ENCODE peak calls at places on chromosomes 3 and 15, in seven cellular contexts. N, L, J, W, C, Q and H are unnamed samples.

GRCh38 chr3:139477710-139478640 is 1.7 kb upstream of the RBP2 start:
- DNase-seq in N (no peak), L (no peak), J (no peak), W (peak), C (no peak), Q (no peak), H (no peak)

GRCh38 chr3:68984011-68984410 is 29.5 kb downstream of the EOGT start:
- DNase-seq in N (no peak), L (no peak), J (no peak), W (no peak), C (no peak), Q (no peak), H (no peak)

GRCh38 chr15:97504031-97504430 is 456.5 kb upstream of the ARRDC4 start:
- DNase-seq in N (no peak), L (peak), J (no peak), W (no peak), C (no peak), Q (no peak), H (no peak)

GRCh38 chr15:92035961-92036360 is 182.5 kb downstream of the SLCO3A1 start:
- DNase-seq in N (no peak), L (no peak), J (no peak), W (no peak), C (no peak), Q (no peak), H (no peak)

GRCh38 chr3:45688194-45688881 is 858 bp upstream of the SACM1L start:
- DNase-seq in N (peak), L (no peak), J (peak), W (peak), C (no peak), Q (no peak), H (peak)

GRCh38 chr15:63708141-63708772 is 111.1 kb downstream of the FBXL22 start:
- DNase-seq in N (no peak), L (peak), J (no peak), W (no peak), C (no peak), Q (no peak), H (no peak)

GRCh38 chr3:12743583-12743982 is 15.5 kb downstream of the TMEM40 start:
- DNase-seq in N (no peak), L (no peak), J (no peak), W (no peak), C (no peak), Q (no peak), H (no peak)

GRCh38 chr3:105868450-105868744 is 415 bp downstream of the CBLB start:
- DNase-seq in N (peak), L (peak), J (peak), W (peak), C (peak), Q (peak), H (no peak)

GRCh38 chr3:173622156-173622555 is 224.6 kb downstream of the NLGN1 start:
- DNase-seq in N (no peak), L (no peak), J (no peak), W (no peak), C (no peak), Q (no peak), H (no peak)

GRCh38 chr15:88331291-88331690 is 74.8 kb upstream of the NTRK3 start:
- DNase-seq in N (peak), L (peak), J (peak), W (peak), C (no peak), Q (peak), H (no peak)

GRCh38 chr3:103218146-103218545 is 783.3 kb downstream of the ZPLD1 start:
- DNase-seq in N (no peak), L (no peak), J (no peak), W (no peak), C (no peak), Q (no peak), H (no peak)

GRCh38 chr3:130850846-130851245 is 43.0 kb upstream of the ATP2C1 start:
- DNase-seq in N (no peak), L (peak), J (no peak), W (no peak), C (no peak), Q (no peak), H (no peak)

GRCh38 chr3:184674626-184675025 is 37.2 kb downstream of the MAGEF1 start:
- DNase-seq in N (no peak), L (no peak), J (no peak), W (no peak), C (no peak), Q (no peak), H (no peak)

GRCh38 chr15:23690450-23690852 is 3.3 kb upstream of the NDN start:
- DNase-seq in N (no peak), L (peak), J (no peak), W (peak), C (no peak), Q (no peak), H (no peak)